ENCODE peak calls at places on chromosomes 7 and 10, in six cellular contexts. D is breast epithelium, G is upper lobe of right lung, M is GM23248, F is fibroblast of villous mesenchyme, W is AG04449. O is an unnamed sample.

GRCh38 chr10:93115661-93116383 is 42.1 kb downstream of the CYP26A1 start:
- DNase-seq in D (peak), G (peak), M (peak), F (peak), W (no peak), O (peak)

GRCh38 chr7:111954474-111955311 is 251.5 kb downstream of the DOCK4 start:
- DNase-seq in D (no peak), G (no peak), M (no peak), F (no peak), W (no peak), O (no peak)

GRCh38 chr7:91915401-91916067 is 25.1 kb upstream of the AKAP9 start:
- DNase-seq in D (no peak), G (no peak), M (peak), F (peak), W (no peak), O (no peak)

GRCh38 chr7:127937066-127937680 is 94.1 kb downstream of the LRRC4 start:
- DNase-seq in D (no peak), G (no peak), M (no peak), F (no peak), W (no peak), O (no peak)

GRCh38 chr10:34031410-34031809 is 696.9 kb upstream of the NRP1 start:
- DNase-seq in D (peak), G (no peak), M (peak), F (peak), W (peak), O (peak)

GRCh38 chr10:110487411-110488123 is 10.1 kb upstream of the DUSP5 start:
- DNase-seq in D (no peak), G (no peak), M (no peak), F (peak), W (no peak), O (no peak)

GRCh38 chr7:44368885-44369284 is 43.5 kb upstream of the CAMK2B start:
- DNase-seq in D (no peak), G (no peak), M (peak), F (no peak), W (no peak), O (peak)

GRCh38 chr10:46273506-46274477 is 13.0 kb upstream of the ANTXRL start:
- DNase-seq in D (peak), G (no peak), M (no peak), F (peak), W (no peak), O (no peak)

GRCh38 chr7:72445580-72445979 is 33.4 kb upstream of the CALN1 start:
- DNase-seq in D (no peak), G (no peak), M (no peak), F (no peak), W (no peak), O (no peak)

GRCh38 chr10:132395704-132396494 is 1.1 kb upstream of the PWWP2B start:
- DNase-seq in D (no peak), G (peak), M (peak), F (peak), W (no peak), O (peak)

GRCh38 chr10:114624941-114625780 is 32.9 kb downstream of the ABLIM1 start:
- DNase-seq in D (no peak), G (no peak), M (no peak), F (no peak), W (no peak), O (no peak)

GRCh38 chr7:128415217-128415785 is 5.5 kb upstream of the IMPDH1 start:
- DNase-seq in D (no peak), G (no peak), M (no peak), F (no peak), W (no peak), O (peak)

GRCh38 chr10:110353244-110354119 is 48.8 kb upstream of the SMNDC1 start:
- DNase-seq in D (peak), G (no peak), M (peak), F (peak), W (peak), O (peak)

GRCh38 chr10:109047856-109048255 is 875.5 kb downstream of the XPNPEP1 start:
- DNase-seq in D (no peak), G (no peak), M (no peak), F (no peak), W (no peak), O (no peak)

GRCh38 chr10:103733002-103733419 is 122.4 kb downstream of the SH3PXD2A start:
- DNase-seq in D (no peak), G (no peak), M (no peak), F (no peak), W (no peak), O (no peak)

GRCh38 chr7:100157069-100157333 is 1.5 kb downstream of the TRAPPC14 start:
- DNase-seq in D (no peak), G (no peak), M (no peak), F (no peak), W (no peak), O (no peak)

DNA sequence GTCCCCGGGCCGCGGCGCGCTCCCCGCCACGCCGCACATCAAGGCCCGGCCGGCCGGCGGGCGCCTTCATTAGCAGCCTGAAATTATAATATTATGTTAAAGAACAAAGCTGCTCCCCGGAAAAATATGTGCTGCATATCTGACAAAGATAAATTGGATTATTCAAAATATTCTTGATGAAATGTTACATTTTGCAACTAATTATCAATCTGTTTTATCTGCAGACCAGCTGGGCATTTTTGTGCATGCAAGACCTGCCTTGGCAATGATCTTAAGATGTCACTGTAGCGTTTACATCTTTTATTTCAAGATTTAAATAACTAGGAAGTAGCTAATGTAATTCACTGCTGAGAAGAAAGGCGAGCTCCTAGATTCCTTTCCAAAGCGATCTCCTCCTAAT is 160.9 kb upstream of the MKI67 start:
- DNase-seq in D (no peak), G (no peak), M (no peak), F (no peak), W (no peak), O (no peak)
- H3K4me3 ChIP-seq in D (no peak), G (no peak), M (no peak), F (no peak), W (no peak), O (no peak)

GRCh38 chr10:16699435-16699834 is 117.8 kb downstream of the RSU1 start:
- DNase-seq in D (no peak), G (no peak), M (no peak), F (no peak), W (no peak), O (no peak)
- H3K4me3 ChIP-seq in D (no peak), G (no peak), M (no peak), F (no peak), W (no peak), O (no peak)

GRCh38 chr7:15334524-15335269 is 227.1 kb downstream of the AGMO start:
- DNase-seq in D (no peak), G (no peak), M (no peak), F (no peak), W (no peak), O (no peak)
- H3K4me3 ChIP-seq in D (no peak), G (no peak), M (no peak), F (no peak), W (no peak), O (no peak)

GRCh38 chr10:51666476-51666875 is 32.9 kb downstream of the CSTF2T start:
- DNase-seq in D (no peak), G (no peak), M (no peak), F (no peak), W (no peak), O (peak)

GRCh38 chr10:51663086-51663485 is 36.3 kb downstream of the CSTF2T start:
- DNase-seq in D (no peak), G (no peak), M (no peak), F (no peak), W (no peak), O (no peak)

GRCh38 chr10:51672039-51672535 is 27.3 kb downstream of the CSTF2T start:
- DNase-seq in D (no peak), G (no peak), M (no peak), F (no peak), W (no peak), O (no peak)

GRCh38 chr10:51669041-51669440 is 30.4 kb downstream of the CSTF2T start:
- DNase-seq in D (no peak), G (no peak), M (no peak), F (no peak), W (no peak), O (no peak)

DNA sequence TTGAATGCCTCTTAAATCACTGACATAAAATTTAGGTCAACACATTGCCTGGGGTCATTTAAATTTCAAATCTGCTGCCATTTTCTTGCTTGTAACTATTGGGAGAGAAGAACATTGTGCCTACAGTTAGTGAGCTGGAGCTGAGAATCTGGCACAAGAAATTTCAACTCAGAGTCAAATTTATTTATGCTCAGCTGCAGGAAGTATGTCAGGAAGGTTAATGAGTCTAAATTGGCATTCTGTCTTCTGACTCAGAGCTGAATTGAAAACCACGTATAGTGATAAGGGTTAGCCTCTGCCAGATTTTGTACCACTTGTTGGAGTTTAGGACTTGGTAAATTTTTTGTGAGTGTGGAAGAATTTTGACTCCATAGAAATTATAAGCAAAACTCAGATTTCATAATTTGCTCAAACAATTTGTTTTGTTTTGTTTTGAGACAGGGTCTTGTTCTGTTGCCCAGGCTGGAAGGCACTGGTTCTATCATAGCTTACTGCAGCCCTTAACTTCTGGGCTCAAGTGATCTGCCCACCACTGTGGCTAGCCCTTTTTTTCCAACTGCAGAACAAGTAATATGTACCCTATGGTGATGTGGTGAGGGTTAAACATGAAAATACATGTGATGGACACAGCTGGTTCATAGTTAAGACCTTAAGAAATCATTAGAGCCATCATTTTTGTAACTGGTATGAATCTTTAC is 31.3 kb downstream of the CSTF2T start:
- DNase-seq in D (no peak), G (no peak), M (peak), F (no peak), W (no peak), O (peak)
- H3K4me3 ChIP-seq in D (no peak), G (no peak), M (no peak), F (no peak), W (no peak), O (no peak)

DNA sequence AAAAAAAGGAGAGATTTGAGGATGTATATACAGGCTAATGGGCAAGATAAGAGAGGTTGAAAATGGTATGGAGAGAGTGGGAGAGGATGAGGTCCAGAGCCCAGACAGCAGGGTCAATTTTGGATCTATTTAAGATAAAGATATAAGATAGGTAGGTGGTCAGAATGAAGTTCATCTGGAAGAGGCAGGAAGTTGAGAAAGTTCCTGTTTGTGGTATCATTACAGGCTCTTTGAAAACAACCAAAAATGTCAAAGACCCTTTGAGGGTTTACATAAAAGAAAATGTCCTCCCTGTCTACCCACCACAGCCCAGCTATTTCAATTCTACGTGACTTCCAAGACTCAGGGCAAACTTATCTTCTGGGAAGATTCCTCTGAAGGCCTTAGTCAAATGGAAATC is 7.5 kb downstream of the CEP41 start:
- DNase-seq in D (no peak), G (no peak), M (no peak), F (peak), W (no peak), O (no peak)
- H3K4me3 ChIP-seq in D (no peak), G (no peak), M (no peak), F (no peak), W (no peak), O (no peak)

GRCh38 chr10:122154733-122155366 is 116.2 kb upstream of the BTBD16 start:
- DNase-seq in D (peak), G (peak), M (peak), F (peak), W (no peak), O (peak)
- H3K4me3 ChIP-seq in D (no peak), G (no peak), M (peak), F (peak), W (peak), O (no peak)

DNA sequence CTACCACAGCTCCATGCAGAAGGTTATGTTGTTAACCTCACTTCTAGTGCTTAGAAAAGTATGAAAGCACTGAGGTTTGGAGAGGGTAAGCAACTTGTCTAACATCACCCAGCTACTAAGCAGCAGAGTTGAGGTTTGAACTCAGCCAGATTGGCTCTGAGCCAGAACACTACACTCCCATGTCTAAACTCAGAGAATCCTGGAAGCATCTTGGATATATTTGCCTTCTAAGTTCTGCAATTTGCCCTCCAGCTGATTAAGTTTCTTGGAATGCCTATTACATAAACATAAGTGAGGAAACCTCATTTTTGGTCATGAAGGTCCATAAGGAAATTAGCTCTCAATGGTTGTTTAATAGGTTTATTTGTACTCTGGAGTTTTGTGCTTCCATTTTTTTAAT is 78.1 kb upstream of the PHYHIPL start:
- DNase-seq in D (no peak), G (no peak), M (peak), F (peak), W (no peak), O (peak)
- H3K4me3 ChIP-seq in D (no peak), G (no peak), M (no peak), F (no peak), W (no peak), O (no peak)

GRCh38 chr7:4883352-4884144 is at the start of gene RADIL:
- DNase-seq in D (peak), G (peak), M (peak), F (peak), W (peak), O (peak)
- H3K4me3 ChIP-seq in D (peak), G (peak), M (peak), F (peak), W (peak), O (peak)